ENCODE peak calls at places on chromosomes 16 and 17, in four cellular contexts. W is brain microvascular endothelial cell, O is AG04449, P is fibroblast of pulmonary artery. M is an unnamed sample.

GRCh38 chr17:82241926-82242697 is 13.3 kb downstream of the SLC16A3 start:
- DNase-seq in W (no peak), O (no peak), P (no peak), M (peak; percentile 55)

GRCh38 chr16:30053376-30054015 is 12.1 kb upstream of the ALDOA start:
- DNase-seq in W (peak; percentile 43), O (no peak), P (peak; percentile 72), M (peak; percentile 30)

GRCh38 chr17:45043813-45044540 is 7.5 kb downstream of the DCAKD start:
- DNase-seq in W (no peak), O (no peak), P (no peak), M (no peak)

GRCh38 chr17:18016426-18016825 is 22.5 kb downstream of the ATPAF2 start:
- DNase-seq in W (no peak), O (no peak), P (no peak), M (no peak)

GRCh38 chr16:67845291-67846062 is 1.3 kb upstream of the NUTF2 start:
- DNase-seq in W (no peak), O (no peak), P (no peak), M (no peak)

GRCh38 chr17:73342057-73342522 is 30.3 kb upstream of the CDC42EP4 start:
- DNase-seq in W (peak; percentile 64), O (peak; percentile 58), P (peak; percentile 98), M (peak; percentile 88)

GRCh38 chr16:56614549-56614991 is 6.2 kb downstream of the MT2A start:
- DNase-seq in W (peak; percentile 61), O (no peak), P (peak; percentile 47), M (peak; percentile 68)

GRCh38 chr17:1203111-1203966 is 23.6 kb upstream of the ABR start:
- DNase-seq in W (peak; percentile 60), O (no peak), P (peak; percentile 56), M (peak; percentile 63)

GRCh38 chr17:21149626-21150025 is 22.9 kb downstream of the DHRS7B start:
- DNase-seq in W (no peak), O (no peak), P (no peak), M (no peak)

GRCh38 chr17:17900615-17901520 is 64.1 kb upstream of the SREBF1 start:
- DNase-seq in W (peak; percentile 89), O (peak; percentile 80), P (peak; percentile 97), M (peak; percentile 94)

GRCh38 chr17:57114085-57114673 is 29.1 kb downstream of the AKAP1 start:
- DNase-seq in W (no peak), O (no peak), P (peak; percentile 28), M (peak; percentile 38)

GRCh38 chr17:38674749-38675615 is at the start of gene EPOP:
- DNase-seq in W (peak; percentile 66), O (no peak), P (peak; percentile 82), M (peak; percentile 76)

GRCh38 chr17:28842282-28843012 is at the start of gene FAM222B:
- DNase-seq in W (peak; percentile 65), O (no peak), P (peak; percentile 83), M (peak; percentile 83)

GRCh38 chr17:41992576-41992975 is 24.7 kb downstream of the DNAJC7 start:
- DNase-seq in W (no peak), O (no peak), P (no peak), M (peak; percentile 39)

GRCh38 chr17:41773190-41773588 is 13.3 kb downstream of the JUP start:
- DNase-seq in W (peak; percentile 91), O (peak; percentile 33), P (peak; percentile 90), M (peak; percentile 85)

GRCh38 chr16:75727221-75727620 is 931 bp upstream of the CPHXL start:
- DNase-seq in W (no peak), O (no peak), P (no peak), M (no peak)
- TF ChIP-seq CTCF in W (no peak), O (no peak), P (no peak), M (no peak)

GRCh38 chr17:80987941-80988461 is 3.6 kb upstream of the CHMP6 start:
- DNase-seq in W (no peak), O (no peak), P (no peak), M (no peak)
- H3K4me3 ChIP-seq in W (no peak overlapping the region), O (no peak overlapping the region), P (no peak overlapping the region), M (no peak overlapping the region)

DNA sequence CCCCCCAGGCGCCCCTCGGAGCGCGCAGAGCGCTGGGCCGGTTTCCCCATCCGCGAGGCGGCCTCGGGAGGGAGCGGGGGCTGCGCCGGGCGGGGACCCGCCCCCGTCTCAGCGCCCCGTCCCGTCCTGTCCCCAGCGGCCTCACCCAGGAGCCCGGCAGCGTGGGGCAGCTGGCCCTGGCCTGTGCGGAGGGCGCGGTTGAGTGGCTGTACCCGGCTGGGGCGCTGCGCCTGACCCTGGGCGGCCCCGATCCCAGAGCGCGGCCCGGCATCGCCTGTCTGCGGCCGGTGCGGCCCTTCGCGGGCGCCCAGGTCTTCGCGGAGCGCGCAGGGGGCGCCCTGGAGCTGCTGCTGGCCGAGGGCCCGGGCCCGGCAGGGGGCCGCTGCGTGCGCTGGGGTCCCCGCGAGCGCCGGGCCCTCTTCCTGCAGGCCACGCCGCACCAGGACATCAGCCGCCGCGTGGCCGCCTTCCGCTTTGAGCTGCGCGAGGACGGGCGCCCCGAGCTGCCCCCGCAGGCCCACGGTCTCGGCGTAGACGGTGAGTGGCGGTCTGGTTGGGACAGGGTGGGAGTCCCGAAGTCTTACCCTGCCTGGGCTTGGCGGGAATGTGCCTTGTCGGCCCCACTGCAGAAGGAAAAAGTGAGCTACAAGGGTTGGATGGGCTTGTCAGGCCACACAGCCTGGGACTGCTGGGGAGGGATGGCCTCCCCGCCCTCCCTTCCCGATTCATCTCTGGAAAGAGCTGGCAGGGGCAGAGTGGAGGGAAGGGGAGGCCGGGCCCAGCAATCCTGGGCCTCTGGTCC is 731 bp downstream of the METRN start:
- DNase-seq in W (no peak), O (no peak), P (no peak), M (peak; percentile 39)
- TF ChIP-seq CTCF in W (no peak), O (peak; percentile 12), P (no peak), M (no peak)

DNA sequence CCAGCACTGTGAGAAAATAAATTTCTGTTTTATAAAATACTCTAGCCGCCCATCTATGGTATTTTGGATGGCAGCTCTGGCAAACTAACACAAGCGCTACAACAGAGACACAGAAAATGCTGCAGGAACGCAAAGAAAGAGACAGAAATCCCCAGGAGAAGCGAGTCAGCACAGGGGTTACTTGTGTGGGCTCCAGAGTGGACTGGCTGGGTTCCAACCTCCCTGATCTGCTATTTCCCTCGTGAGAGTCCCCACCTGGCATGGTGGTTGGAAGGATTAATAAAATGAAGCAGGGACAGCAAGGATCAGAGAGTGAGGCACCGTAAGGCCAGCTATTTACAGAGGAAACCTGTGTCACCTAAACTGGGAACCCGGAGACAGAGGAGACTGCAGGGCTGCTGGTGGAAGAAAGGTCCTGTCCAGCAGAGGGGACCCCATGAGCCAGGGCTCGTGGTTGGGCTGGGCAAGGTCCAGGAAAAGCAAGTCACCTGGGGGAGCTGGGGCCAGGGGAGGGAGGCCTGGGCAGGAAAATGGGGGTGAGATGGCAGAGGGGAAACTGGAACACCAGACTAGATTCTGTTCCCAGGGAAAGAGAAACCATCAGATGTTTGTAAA is 62.8 kb upstream of the TEKT3 start:
- DNase-seq in W (no peak), O (no peak), P (peak; percentile 47), M (peak; percentile 51)
- H3K4me3 ChIP-seq in W (no peak overlapping the region), O (no peak overlapping the region), P (no peak overlapping the region), M (no peak overlapping the region)

DNA sequence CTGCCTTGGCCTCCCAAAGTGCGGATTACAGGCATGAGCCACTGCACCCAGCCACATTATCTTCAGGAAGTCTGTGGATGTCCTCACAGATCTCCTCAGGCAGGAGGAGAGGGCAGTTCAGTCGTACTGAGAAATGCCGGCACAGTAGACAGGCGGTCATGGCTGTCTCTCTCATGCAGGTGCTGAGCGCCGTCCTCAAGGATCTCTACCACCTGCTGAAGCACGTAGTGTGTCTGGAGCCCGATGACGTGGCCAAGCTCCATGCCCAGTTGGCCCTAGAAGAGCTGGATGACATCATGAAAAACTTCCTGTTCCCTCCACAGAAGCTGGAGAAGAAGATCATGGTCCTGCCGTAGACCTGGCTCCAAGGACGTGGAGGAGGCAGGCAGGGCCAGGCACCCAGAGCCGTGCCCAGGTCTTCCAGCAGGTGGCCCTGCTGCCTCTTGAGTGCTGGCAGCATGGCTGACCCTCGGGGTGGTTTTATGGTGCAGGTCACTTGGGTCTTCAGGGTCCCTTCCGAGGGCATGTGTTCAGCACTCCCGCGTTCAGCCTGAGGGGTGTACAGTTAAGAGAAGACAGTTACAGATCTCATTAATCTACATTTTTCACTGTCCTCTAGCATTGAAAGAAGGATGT is 22.0 kb upstream of the HAS3 start:
- DNase-seq in W (no peak), O (no peak), P (no peak), M (no peak)
- TF ChIP-seq CTCF in W (peak; percentile 38), O (no peak), P (peak; percentile 4), M (no peak)

GRCh38 chr16:66845080-66845410 is 831 bp downstream of the CA7 start:
- DNase-seq in W (no peak), O (no peak), P (no peak), M (no peak)
- H3K4me3 ChIP-seq in W (peak overlapping the region; percentile 9), O (no peak overlapping the region), P (peak overlapping the region; percentile 29), M (peak overlapping the region; percentile 48)

DNA sequence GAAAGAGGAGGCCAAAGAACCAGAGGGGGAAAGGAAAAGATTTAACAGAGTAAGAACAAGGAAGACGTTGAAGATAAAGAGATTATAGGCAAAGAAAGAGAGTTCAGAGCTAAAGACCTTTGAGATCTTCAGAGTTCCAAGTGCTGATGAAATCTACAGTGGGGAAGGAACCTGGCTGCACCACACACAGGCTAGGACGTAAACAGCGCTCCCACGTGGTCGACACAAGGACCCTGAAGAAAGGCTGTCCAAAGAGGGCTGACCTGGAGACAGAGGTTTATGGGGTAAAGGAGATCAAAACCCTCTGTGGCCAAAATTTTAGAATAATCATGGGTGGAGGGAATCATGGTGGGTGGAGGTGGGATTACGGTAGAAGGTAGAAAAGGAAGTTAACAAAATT is 121.6 kb downstream of the PMP22 start:
- DNase-seq in W (no peak), O (no peak), P (no peak), M (no peak)
- TF ChIP-seq CTCF in W (no peak), O (no peak), P (no peak), M (no peak)

GRCh38 chr17:11944587-11944986 is 52.7 kb downstream of the ZNF18 start:
- DNase-seq in W (no peak), O (no peak), P (peak; percentile 12), M (no peak)

GRCh38 chr17:11935734-11936406 is 61.4 kb downstream of the ZNF18 start:
- DNase-seq in W (peak; percentile 18), O (no peak), P (peak; percentile 68), M (peak; percentile 28)

GRCh38 chr17:11943759-11944347 is 53.4 kb downstream of the ZNF18 start:
- DNase-seq in W (no peak), O (no peak), P (no peak), M (no peak)

DNA sequence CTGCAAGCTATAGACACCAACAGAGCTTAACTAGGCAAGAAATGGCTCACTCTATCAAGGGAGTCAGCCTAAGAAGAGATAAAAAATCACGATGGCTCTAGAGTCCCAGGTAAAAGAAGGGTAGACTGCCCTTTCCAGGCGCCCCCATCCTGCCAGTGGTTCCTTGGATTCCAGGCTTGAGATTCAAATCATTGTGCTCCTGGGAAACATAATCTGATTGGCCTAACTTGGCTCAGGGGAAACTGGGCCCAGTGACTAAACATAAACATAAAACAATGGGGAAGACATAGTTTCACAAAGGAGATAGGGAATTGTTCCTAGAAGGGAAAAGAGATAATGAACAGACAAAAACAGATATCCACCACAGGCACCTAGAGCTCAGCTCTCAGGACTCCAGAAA is 56.4 kb downstream of the ZNF18 start:
- DNase-seq in W (no peak), O (no peak), P (no peak), M (no peak)
- H3K4me3 ChIP-seq in W (no peak overlapping the region), O (no peak overlapping the region), P (no peak overlapping the region), M (no peak overlapping the region)